ENCODE peak calls at places on chromosomes 5 and 9, in six cellular contexts. One of them, this sample, is unnamed.

GRCh38 chr5:74684900-74685851 is at the start of gene HEXB:
- DNase-seq in T-cell: peak; percentile 75
- DNase-seq in HS-27A: no peak
- DNase-seq in stimulated activated effector memory CD8-positive, alpha-beta T cell treated with anti-CD3 and anti-CD28 coated beads, Interleukin-12 subunit alpha, Interleukin-12 subunit beta, amount 100 ng/mL, for 72 hours: peak; percentile 73
- DNase-seq in naive thymus-derived CD8-positive, alpha-beta T cell: peak; percentile 74
- DNase-seq in effector memory CD8-positive, alpha-beta T cell: peak; percentile 76
- DNase-seq in this sample: peak; percentile 97

GRCh38 chr9:131298341-131298740 is 8.8 kb downstream of the PLPP7 start:
- DNase-seq in T-cell: no peak
- DNase-seq in HS-27A: no peak
- DNase-seq in stimulated activated effector memory CD8-positive, alpha-beta T cell treated with anti-CD3 and anti-CD28 coated beads, Interleukin-12 subunit alpha, Interleukin-12 subunit beta, amount 100 ng/mL, for 72 hours: no peak
- DNase-seq in naive thymus-derived CD8-positive, alpha-beta T cell: no peak
- DNase-seq in effector memory CD8-positive, alpha-beta T cell: no peak
- DNase-seq in this sample: no peak

GRCh38 chr9:127720865-127721227 is 5.0 kb downstream of the TTC16 start:
- DNase-seq in T-cell: no peak
- DNase-seq in HS-27A: no peak
- DNase-seq in stimulated activated effector memory CD8-positive, alpha-beta T cell treated with anti-CD3 and anti-CD28 coated beads, Interleukin-12 subunit alpha, Interleukin-12 subunit beta, amount 100 ng/mL, for 72 hours: no peak
- DNase-seq in naive thymus-derived CD8-positive, alpha-beta T cell: no peak
- DNase-seq in effector memory CD8-positive, alpha-beta T cell: no peak
- DNase-seq in this sample: no peak

GRCh38 chr9:34380511-34381315 is 4.0 kb upstream of the MYORG start:
- DNase-seq in T-cell: peak; percentile 75
- DNase-seq in HS-27A: no peak
- DNase-seq in stimulated activated effector memory CD8-positive, alpha-beta T cell treated with anti-CD3 and anti-CD28 coated beads, Interleukin-12 subunit alpha, Interleukin-12 subunit beta, amount 100 ng/mL, for 72 hours: peak; percentile 62
- DNase-seq in naive thymus-derived CD8-positive, alpha-beta T cell: peak; percentile 83
- DNase-seq in effector memory CD8-positive, alpha-beta T cell: peak; percentile 63
- DNase-seq in this sample: peak; percentile 90

GRCh38 chr9:93268551-93269314 is 84.8 kb downstream of the WNK2 start:
- DNase-seq in T-cell: peak; percentile 23
- DNase-seq in HS-27A: no peak
- DNase-seq in stimulated activated effector memory CD8-positive, alpha-beta T cell treated with anti-CD3 and anti-CD28 coated beads, Interleukin-12 subunit alpha, Interleukin-12 subunit beta, amount 100 ng/mL, for 72 hours: no peak
- DNase-seq in naive thymus-derived CD8-positive, alpha-beta T cell: peak; percentile 26
- DNase-seq in effector memory CD8-positive, alpha-beta T cell: no peak
- DNase-seq in this sample: no peak

GRCh38 chr5:91386120-91386519 is 3.0 kb upstream of the ARRDC3 start:
- DNase-seq in T-cell: no peak
- DNase-seq in HS-27A: no peak
- DNase-seq in stimulated activated effector memory CD8-positive, alpha-beta T cell treated with anti-CD3 and anti-CD28 coated beads, Interleukin-12 subunit alpha, Interleukin-12 subunit beta, amount 100 ng/mL, for 72 hours: no peak
- DNase-seq in naive thymus-derived CD8-positive, alpha-beta T cell: no peak
- DNase-seq in effector memory CD8-positive, alpha-beta T cell: no peak
- DNase-seq in this sample: no peak

GRCh38 chr5:134464988-134465855 is 53.5 kb upstream of the CDKN2AIPNL start:
- DNase-seq in T-cell: no peak
- DNase-seq in HS-27A: no peak
- DNase-seq in stimulated activated effector memory CD8-positive, alpha-beta T cell treated with anti-CD3 and anti-CD28 coated beads, Interleukin-12 subunit alpha, Interleukin-12 subunit beta, amount 100 ng/mL, for 72 hours: no peak
- DNase-seq in naive thymus-derived CD8-positive, alpha-beta T cell: no peak
- DNase-seq in effector memory CD8-positive, alpha-beta T cell: no peak
- DNase-seq in this sample: no peak

GRCh38 chr5:180105827-180106312 is 34.3 kb upstream of the RNF130 start:
- DNase-seq in T-cell: no peak
- DNase-seq in HS-27A: no peak
- DNase-seq in stimulated activated effector memory CD8-positive, alpha-beta T cell treated with anti-CD3 and anti-CD28 coated beads, Interleukin-12 subunit alpha, Interleukin-12 subunit beta, amount 100 ng/mL, for 72 hours: no peak
- DNase-seq in naive thymus-derived CD8-positive, alpha-beta T cell: no peak
- DNase-seq in effector memory CD8-positive, alpha-beta T cell: no peak
- DNase-seq in this sample: no peak

GRCh38 chr5:67305913-67306710 is 109.5 kb upstream of the CD180 start:
- DNase-seq in T-cell: no peak
- DNase-seq in HS-27A: no peak
- DNase-seq in stimulated activated effector memory CD8-positive, alpha-beta T cell treated with anti-CD3 and anti-CD28 coated beads, Interleukin-12 subunit alpha, Interleukin-12 subunit beta, amount 100 ng/mL, for 72 hours: no peak
- DNase-seq in naive thymus-derived CD8-positive, alpha-beta T cell: no peak
- DNase-seq in effector memory CD8-positive, alpha-beta T cell: no peak
- DNase-seq in this sample: no peak

GRCh38 chr9:136077491-136077890 is 17.6 kb downstream of the NACC2 start:
- DNase-seq in T-cell: no peak
- DNase-seq in HS-27A: no peak
- DNase-seq in stimulated activated effector memory CD8-positive, alpha-beta T cell treated with anti-CD3 and anti-CD28 coated beads, Interleukin-12 subunit alpha, Interleukin-12 subunit beta, amount 100 ng/mL, for 72 hours: no peak
- DNase-seq in naive thymus-derived CD8-positive, alpha-beta T cell: no peak
- DNase-seq in effector memory CD8-positive, alpha-beta T cell: no peak
- DNase-seq in this sample: peak; percentile 58

GRCh38 chr5:179377421-179378115 is 32.3 kb upstream of the ADAMTS2 start:
- DNase-seq in T-cell: no peak
- DNase-seq in HS-27A: no peak
- DNase-seq in stimulated activated effector memory CD8-positive, alpha-beta T cell treated with anti-CD3 and anti-CD28 coated beads, Interleukin-12 subunit alpha, Interleukin-12 subunit beta, amount 100 ng/mL, for 72 hours: no peak
- DNase-seq in naive thymus-derived CD8-positive, alpha-beta T cell: no peak
- DNase-seq in effector memory CD8-positive, alpha-beta T cell: no peak
- DNase-seq in this sample: no peak

GRCh38 chr5:95919658-95920057 is 42.0 kb downstream of the ELL2 start:
- DNase-seq in T-cell: no peak
- DNase-seq in HS-27A: no peak
- DNase-seq in stimulated activated effector memory CD8-positive, alpha-beta T cell treated with anti-CD3 and anti-CD28 coated beads, Interleukin-12 subunit alpha, Interleukin-12 subunit beta, amount 100 ng/mL, for 72 hours: no peak
- DNase-seq in naive thymus-derived CD8-positive, alpha-beta T cell: no peak
- DNase-seq in effector memory CD8-positive, alpha-beta T cell: no peak
- DNase-seq in this sample: no peak

GRCh38 chr5:134567651-134568338 is 42.3 kb downstream of the JADE2 start:
- DNase-seq in T-cell: no peak
- DNase-seq in HS-27A: no peak
- DNase-seq in stimulated activated effector memory CD8-positive, alpha-beta T cell treated with anti-CD3 and anti-CD28 coated beads, Interleukin-12 subunit alpha, Interleukin-12 subunit beta, amount 100 ng/mL, for 72 hours: no peak
- DNase-seq in naive thymus-derived CD8-positive, alpha-beta T cell: no peak
- DNase-seq in effector memory CD8-positive, alpha-beta T cell: no peak
- DNase-seq in this sample: no peak

GRCh38 chr9:90916147-90916734 is 114.6 kb downstream of the SYK start:
- DNase-seq in T-cell: no peak
- DNase-seq in HS-27A: no peak
- DNase-seq in stimulated activated effector memory CD8-positive, alpha-beta T cell treated with anti-CD3 and anti-CD28 coated beads, Interleukin-12 subunit alpha, Interleukin-12 subunit beta, amount 100 ng/mL, for 72 hours: no peak
- DNase-seq in naive thymus-derived CD8-positive, alpha-beta T cell: no peak
- DNase-seq in effector memory CD8-positive, alpha-beta T cell: no peak
- DNase-seq in this sample: no peak

GRCh38 chr9:28598396-28598795 is 1025.1 kb upstream of the C9orf72 start:
- DNase-seq in T-cell: no peak
- DNase-seq in HS-27A: no peak
- DNase-seq in stimulated activated effector memory CD8-positive, alpha-beta T cell treated with anti-CD3 and anti-CD28 coated beads, Interleukin-12 subunit alpha, Interleukin-12 subunit beta, amount 100 ng/mL, for 72 hours: no peak
- DNase-seq in naive thymus-derived CD8-positive, alpha-beta T cell: no peak
- DNase-seq in effector memory CD8-positive, alpha-beta T cell: no peak
- DNase-seq in this sample: no peak

GRCh38 chr9:91197232-91198181 is 164.2 kb downstream of the AUH start:
- DNase-seq in T-cell: no peak
- DNase-seq in HS-27A: peak; percentile 62
- DNase-seq in stimulated activated effector memory CD8-positive, alpha-beta T cell treated with anti-CD3 and anti-CD28 coated beads, Interleukin-12 subunit alpha, Interleukin-12 subunit beta, amount 100 ng/mL, for 72 hours: no peak
- DNase-seq in naive thymus-derived CD8-positive, alpha-beta T cell: no peak
- DNase-seq in effector memory CD8-positive, alpha-beta T cell: no peak
- DNase-seq in this sample: no peak

GRCh38 chr5:176750144-176750543 is 60.2 kb upstream of the UNC5A start:
- DNase-seq in T-cell: no peak
- DNase-seq in HS-27A: no peak
- DNase-seq in stimulated activated effector memory CD8-positive, alpha-beta T cell treated with anti-CD3 and anti-CD28 coated beads, Interleukin-12 subunit alpha, Interleukin-12 subunit beta, amount 100 ng/mL, for 72 hours: no peak
- DNase-seq in naive thymus-derived CD8-positive, alpha-beta T cell: no peak
- DNase-seq in effector memory CD8-positive, alpha-beta T cell: no peak
- DNase-seq in this sample: no peak

GRCh38 chr5:67400752-67401151 is 204.2 kb upstream of the CD180 start:
- DNase-seq in T-cell: no peak
- DNase-seq in HS-27A: no peak
- DNase-seq in stimulated activated effector memory CD8-positive, alpha-beta T cell treated with anti-CD3 and anti-CD28 coated beads, Interleukin-12 subunit alpha, Interleukin-12 subunit beta, amount 100 ng/mL, for 72 hours: no peak
- DNase-seq in naive thymus-derived CD8-positive, alpha-beta T cell: no peak
- DNase-seq in effector memory CD8-positive, alpha-beta T cell: no peak
- DNase-seq in this sample: no peak

GRCh38 chr5:110414360-110414759 is 312.1 kb downstream of the TMEM232 start:
- DNase-seq in T-cell: no peak
- DNase-seq in HS-27A: no peak
- DNase-seq in stimulated activated effector memory CD8-positive, alpha-beta T cell treated with anti-CD3 and anti-CD28 coated beads, Interleukin-12 subunit alpha, Interleukin-12 subunit beta, amount 100 ng/mL, for 72 hours: no peak
- DNase-seq in naive thymus-derived CD8-positive, alpha-beta T cell: no peak
- DNase-seq in effector memory CD8-positive, alpha-beta T cell: no peak
- DNase-seq in this sample: no peak

GRCh38 chr9:20684865-20685696 is 1.0 kb downstream of the FOCAD start:
- DNase-seq in T-cell: no peak
- DNase-seq in HS-27A: peak; percentile 14
- DNase-seq in stimulated activated effector memory CD8-positive, alpha-beta T cell treated with anti-CD3 and anti-CD28 coated beads, Interleukin-12 subunit alpha, Interleukin-12 subunit beta, amount 100 ng/mL, for 72 hours: no peak
- DNase-seq in naive thymus-derived CD8-positive, alpha-beta T cell: no peak
- DNase-seq in effector memory CD8-positive, alpha-beta T cell: no peak
- DNase-seq in this sample: no peak

GRCh38 chr5:57976506-57976905 is 483.4 kb downstream of the PLK2 start:
- DNase-seq in T-cell: no peak
- DNase-seq in HS-27A: no peak
- DNase-seq in stimulated activated effector memory CD8-positive, alpha-beta T cell treated with anti-CD3 and anti-CD28 coated beads, Interleukin-12 subunit alpha, Interleukin-12 subunit beta, amount 100 ng/mL, for 72 hours: no peak
- DNase-seq in naive thymus-derived CD8-positive, alpha-beta T cell: no peak
- DNase-seq in effector memory CD8-positive, alpha-beta T cell: no peak
- DNase-seq in this sample: no peak

GRCh38 chr9:127979333-127980055 is 1.3 kb downstream of the EEIG1 start:
- DNase-seq in T-cell: no peak
- DNase-seq in HS-27A: no peak
- DNase-seq in stimulated activated effector memory CD8-positive, alpha-beta T cell treated with anti-CD3 and anti-CD28 coated beads, Interleukin-12 subunit alpha, Interleukin-12 subunit beta, amount 100 ng/mL, for 72 hours: no peak
- DNase-seq in naive thymus-derived CD8-positive, alpha-beta T cell: no peak
- DNase-seq in effector memory CD8-positive, alpha-beta T cell: no peak
- DNase-seq in this sample: no peak

GRCh38 chr9:129319938-129320481 is 141.9 kb upstream of the IER5L start:
- DNase-seq in T-cell: no peak
- DNase-seq in HS-27A: no peak
- DNase-seq in stimulated activated effector memory CD8-positive, alpha-beta T cell treated with anti-CD3 and anti-CD28 coated beads, Interleukin-12 subunit alpha, Interleukin-12 subunit beta, amount 100 ng/mL, for 72 hours: no peak
- DNase-seq in naive thymus-derived CD8-positive, alpha-beta T cell: no peak
- DNase-seq in effector memory CD8-positive, alpha-beta T cell: no peak
- DNase-seq in this sample: no peak

GRCh38 chr5:157528036-157528632 is 47.4 kb downstream of the ADAM19 start:
- DNase-seq in T-cell: no peak
- DNase-seq in HS-27A: no peak
- DNase-seq in stimulated activated effector memory CD8-positive, alpha-beta T cell treated with anti-CD3 and anti-CD28 coated beads, Interleukin-12 subunit alpha, Interleukin-12 subunit beta, amount 100 ng/mL, for 72 hours: no peak
- DNase-seq in naive thymus-derived CD8-positive, alpha-beta T cell: no peak
- DNase-seq in effector memory CD8-positive, alpha-beta T cell: no peak
- DNase-seq in this sample: no peak

GRCh38 chr9:127180457-127181314 is 58.3 kb upstream of the ANGPTL2 start:
- DNase-seq in T-cell: no peak
- DNase-seq in HS-27A: no peak
- DNase-seq in stimulated activated effector memory CD8-positive, alpha-beta T cell treated with anti-CD3 and anti-CD28 coated beads, Interleukin-12 subunit alpha, Interleukin-12 subunit beta, amount 100 ng/mL, for 72 hours: no peak
- DNase-seq in naive thymus-derived CD8-positive, alpha-beta T cell: no peak
- DNase-seq in effector memory CD8-positive, alpha-beta T cell: no peak
- DNase-seq in this sample: no peak

GRCh38 chr5:131364507-131365050 is 100.7 kb downstream of the CDC42SE2 start:
- DNase-seq in T-cell: no peak
- DNase-seq in HS-27A: no peak
- DNase-seq in stimulated activated effector memory CD8-positive, alpha-beta T cell treated with anti-CD3 and anti-CD28 coated beads, Interleukin-12 subunit alpha, Interleukin-12 subunit beta, amount 100 ng/mL, for 72 hours: no peak
- DNase-seq in naive thymus-derived CD8-positive, alpha-beta T cell: no peak
- DNase-seq in effector memory CD8-positive, alpha-beta T cell: no peak
- DNase-seq in this sample: no peak

GRCh38 chr9:32304495-32304894 is 79.9 kb upstream of the ACO1 start:
- DNase-seq in T-cell: no peak
- DNase-seq in HS-27A: no peak
- DNase-seq in stimulated activated effector memory CD8-positive, alpha-beta T cell treated with anti-CD3 and anti-CD28 coated beads, Interleukin-12 subunit alpha, Interleukin-12 subunit beta, amount 100 ng/mL, for 72 hours: no peak
- DNase-seq in naive thymus-derived CD8-positive, alpha-beta T cell: no peak
- DNase-seq in effector memory CD8-positive, alpha-beta T cell: no peak
- DNase-seq in this sample: no peak

GRCh38 chr9:120873512-120873911 is 3.5 kb downstream of the PHF19 start:
- DNase-seq in T-cell: no peak
- DNase-seq in HS-27A: no peak
- DNase-seq in stimulated activated effector memory CD8-positive, alpha-beta T cell treated with anti-CD3 and anti-CD28 coated beads, Interleukin-12 subunit alpha, Interleukin-12 subunit beta, amount 100 ng/mL, for 72 hours: no peak
- DNase-seq in naive thymus-derived CD8-positive, alpha-beta T cell: no peak
- DNase-seq in effector memory CD8-positive, alpha-beta T cell: no peak
- DNase-seq in this sample: no peak

GRCh38 chr5:63401434-63402046 is 560.7 kb downstream of the HTR1A start:
- DNase-seq in T-cell: no peak
- DNase-seq in HS-27A: no peak
- DNase-seq in stimulated activated effector memory CD8-positive, alpha-beta T cell treated with anti-CD3 and anti-CD28 coated beads, Interleukin-12 subunit alpha, Interleukin-12 subunit beta, amount 100 ng/mL, for 72 hours: no peak
- DNase-seq in naive thymus-derived CD8-positive, alpha-beta T cell: no peak
- DNase-seq in effector memory CD8-positive, alpha-beta T cell: no peak
- DNase-seq in this sample: no peak

GRCh38 chr5:106481375-106481774 is 1189.4 kb downstream of the EFNA5 start:
- DNase-seq in T-cell: no peak
- DNase-seq in HS-27A: no peak
- DNase-seq in stimulated activated effector memory CD8-positive, alpha-beta T cell treated with anti-CD3 and anti-CD28 coated beads, Interleukin-12 subunit alpha, Interleukin-12 subunit beta, amount 100 ng/mL, for 72 hours: no peak
- DNase-seq in naive thymus-derived CD8-positive, alpha-beta T cell: no peak
- DNase-seq in effector memory CD8-positive, alpha-beta T cell: no peak
- DNase-seq in this sample: no peak

GRCh38 chr5:113059232-113059805 is 82.7 kb downstream of the DCP2 start:
- DNase-seq in T-cell: no peak
- DNase-seq in HS-27A: no peak
- DNase-seq in stimulated activated effector memory CD8-positive, alpha-beta T cell treated with anti-CD3 and anti-CD28 coated beads, Interleukin-12 subunit alpha, Interleukin-12 subunit beta, amount 100 ng/mL, for 72 hours: no peak
- DNase-seq in naive thymus-derived CD8-positive, alpha-beta T cell: no peak
- DNase-seq in effector memory CD8-positive, alpha-beta T cell: no peak
- DNase-seq in this sample: no peak

GRCh38 chr5:27702339-27702820 is 664.0 kb upstream of the CDH9 start:
- DNase-seq in T-cell: no peak
- DNase-seq in HS-27A: peak; percentile 49
- DNase-seq in stimulated activated effector memory CD8-positive, alpha-beta T cell treated with anti-CD3 and anti-CD28 coated beads, Interleukin-12 subunit alpha, Interleukin-12 subunit beta, amount 100 ng/mL, for 72 hours: no peak
- DNase-seq in naive thymus-derived CD8-positive, alpha-beta T cell: no peak
- DNase-seq in effector memory CD8-positive, alpha-beta T cell: no peak
- DNase-seq in this sample: no peak

GRCh38 chr9:16485575-16486321 is 384.7 kb downstream of the BNC2 start:
- DNase-seq in T-cell: no peak
- DNase-seq in HS-27A: no peak
- DNase-seq in stimulated activated effector memory CD8-positive, alpha-beta T cell treated with anti-CD3 and anti-CD28 coated beads, Interleukin-12 subunit alpha, Interleukin-12 subunit beta, amount 100 ng/mL, for 72 hours: no peak
- DNase-seq in naive thymus-derived CD8-positive, alpha-beta T cell: no peak
- DNase-seq in effector memory CD8-positive, alpha-beta T cell: no peak
- DNase-seq in this sample: no peak

GRCh38 chr9:132181796-132182521 is 20.1 kb downstream of the NTNG2 start:
- DNase-seq in T-cell: no peak
- DNase-seq in HS-27A: no peak
- DNase-seq in stimulated activated effector memory CD8-positive, alpha-beta T cell treated with anti-CD3 and anti-CD28 coated beads, Interleukin-12 subunit alpha, Interleukin-12 subunit beta, amount 100 ng/mL, for 72 hours: no peak
- DNase-seq in naive thymus-derived CD8-positive, alpha-beta T cell: no peak
- DNase-seq in effector memory CD8-positive, alpha-beta T cell: no peak
- DNase-seq in this sample: no peak

GRCh38 chr9:27925815-27926214 is 352.5 kb upstream of the C9orf72 start:
- DNase-seq in T-cell: no peak
- DNase-seq in HS-27A: no peak
- DNase-seq in stimulated activated effector memory CD8-positive, alpha-beta T cell treated with anti-CD3 and anti-CD28 coated beads, Interleukin-12 subunit alpha, Interleukin-12 subunit beta, amount 100 ng/mL, for 72 hours: no peak
- DNase-seq in naive thymus-derived CD8-positive, alpha-beta T cell: no peak
- DNase-seq in effector memory CD8-positive, alpha-beta T cell: no peak
- DNase-seq in this sample: no peak

GRCh38 chr9:38073882-38074281 is 4.9 kb upstream of the SHB start:
- DNase-seq in T-cell: no peak
- DNase-seq in HS-27A: no peak
- DNase-seq in stimulated activated effector memory CD8-positive, alpha-beta T cell treated with anti-CD3 and anti-CD28 coated beads, Interleukin-12 subunit alpha, Interleukin-12 subunit beta, amount 100 ng/mL, for 72 hours: no peak
- DNase-seq in naive thymus-derived CD8-positive, alpha-beta T cell: no peak
- DNase-seq in effector memory CD8-positive, alpha-beta T cell: no peak
- DNase-seq in this sample: no peak

GRCh38 chr9:111720170-111720569 is 58.8 kb downstream of the GNG10 start:
- DNase-seq in T-cell: no peak
- DNase-seq in HS-27A: no peak
- DNase-seq in stimulated activated effector memory CD8-positive, alpha-beta T cell treated with anti-CD3 and anti-CD28 coated beads, Interleukin-12 subunit alpha, Interleukin-12 subunit beta, amount 100 ng/mL, for 72 hours: no peak
- DNase-seq in naive thymus-derived CD8-positive, alpha-beta T cell: no peak
- DNase-seq in effector memory CD8-positive, alpha-beta T cell: no peak
- DNase-seq in this sample: no peak

GRCh38 chr5:81904166-81904565 is 67.7 kb upstream of the ATG10 start:
- DNase-seq in T-cell: no peak
- DNase-seq in HS-27A: no peak
- DNase-seq in stimulated activated effector memory CD8-positive, alpha-beta T cell treated with anti-CD3 and anti-CD28 coated beads, Interleukin-12 subunit alpha, Interleukin-12 subunit beta, amount 100 ng/mL, for 72 hours: no peak
- DNase-seq in naive thymus-derived CD8-positive, alpha-beta T cell: no peak
- DNase-seq in effector memory CD8-positive, alpha-beta T cell: no peak
- DNase-seq in this sample: no peak